ENCODE peak calls at places on chromosomes 7 and 10, in nine cellular contexts. O is cardiac muscle cell, T is neural progenitor cell, U is IMR-90, S is spleen, B is right lobe of liver, Z is adrenal gland, N is esophagus squamous epithelium, K is Peyer's patch. Q is an unnamed sample.

GRCh38 chr7:121440857-121441503 is 44.9 kb upstream of the FAM3C start:
- DNase-seq in N (no peak), T (no peak), O (no peak), Z (no peak), B (no peak), U (no peak), K (no peak), S (peak; percentile 76), Q (no peak)

GRCh38 chr10:71084818-71085126 is 127.6 kb upstream of the UNC5B start:
- DNase-seq in N (no peak), B (no peak), S (no peak), T (no peak), Z (no peak), U (no peak), O (no peak), K (no peak), Q (no peak)

GRCh38 chr10:34310234-34310633 is 504.9 kb downstream of the PARD3 start:
- DNase-seq in U (no peak), N (no peak), K (no peak), T (no peak), Z (no peak), O (no peak), S (no peak), B (no peak), Q (no peak)

GRCh38 chr10:126924915-126925300 is 19.7 kb downstream of the DOCK1 start:
- DNase-seq in T (no peak), Z (no peak), O (no peak), S (no peak), N (no peak), B (no peak), K (no peak), U (peak; percentile 60), Q (no peak)

GRCh38 chr10:126161691-126162090 is 226.6 kb downstream of the ADAM12 start:
- DNase-seq in U (no peak), N (no peak), B (no peak), Z (no peak), T (no peak), S (no peak), K (no peak), O (no peak), Q (no peak)

GRCh38 chr10:104546336-104546735 is 94.8 kb upstream of the SORCS3 start:
- DNase-seq in Z (no peak), S (no peak), U (no peak), N (no peak), B (no peak), K (no peak), O (no peak), T (no peak), Q (no peak)

GRCh38 chr7:38374507-38374906 is 101.1 kb upstream of the TARP start:
- DNase-seq in U (peak; percentile 34), B (no peak), T (peak; percentile 72), O (peak; percentile 58), Z (peak; percentile 62), N (no peak), K (no peak), S (no peak), Q (no peak)

GRCh38 chr10:70271996-70272924 is 11.5 kb downstream of the NPFFR1 start:
- DNase-seq in O (no peak), S (no peak), N (no peak), K (no peak), T (no peak), Z (no peak), B (no peak), U (no peak), Q (no peak)

GRCh38 chr10:120969219-120969645 is 118.1 kb downstream of the WDR11 start:
- DNase-seq in B (no peak), K (no peak), Z (no peak), N (no peak), S (no peak), T (no peak), O (no peak), U (no peak), Q (no peak)

GRCh38 chr7:130921391-130922180 is 187.6 kb upstream of the KLF14 start:
- DNase-seq in U (peak; percentile 85), B (peak; percentile 62), O (peak; percentile 16), K (peak; percentile 69), T (peak; percentile 90), Z (peak; percentile 59), S (no peak), N (no peak), Q (no peak)

GRCh38 chr7:98828368-98828767 is 41.4 kb downstream of the TMEM130 start:
- DNase-seq in N (no peak), S (no peak), K (no peak), B (no peak), U (no peak), O (no peak), Z (no peak), T (no peak), Q (no peak)

GRCh38 chr7:98826400-98826799 is 43.4 kb downstream of the TMEM130 start:
- DNase-seq in U (no peak), Z (no peak), T (no peak), B (no peak), K (no peak), O (no peak), N (no peak), S (no peak), Q (no peak)

GRCh38 chr7:98827258-98827657 is 42.6 kb downstream of the TMEM130 start:
- DNase-seq in T (no peak), O (no peak), B (no peak), K (no peak), Z (no peak), S (no peak), U (no peak), N (no peak), Q (no peak)

GRCh38 chr7:98823226-98823625 is 46.6 kb downstream of the TMEM130 start:
- DNase-seq in N (no peak), K (no peak), B (no peak), Z (no peak), T (no peak), S (no peak), U (no peak), O (no peak), Q (no peak)

DNA sequence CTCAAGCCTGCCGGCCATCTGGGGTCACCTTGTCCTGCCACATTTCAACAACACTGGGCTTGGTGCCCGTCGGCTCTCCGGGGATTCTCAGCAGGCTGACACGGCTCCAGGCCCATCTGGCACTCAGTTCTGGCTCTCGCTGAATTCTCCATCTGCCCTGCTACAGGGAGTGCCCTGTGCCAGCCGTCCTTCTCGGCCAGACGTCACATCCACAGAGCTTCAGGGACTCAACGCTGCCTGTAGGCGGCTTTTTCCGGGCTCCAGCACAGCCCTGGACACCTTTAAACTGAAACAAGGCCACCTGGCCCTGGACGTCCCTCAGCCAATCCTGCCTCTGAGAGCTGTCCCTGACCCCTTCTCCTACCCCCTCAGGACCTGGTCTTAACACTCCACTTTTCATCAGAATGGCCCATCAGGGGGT is 43.0 kb downstream of the TMEM130 start:
- DNase-seq in S (no peak), B (peak; percentile 78), O (no peak), N (no peak), U (no peak), Z (peak; percentile 98), T (no peak), K (no peak), Q (no peak)
- TF ChIP-seq CTCF in S (no peak), B (no peak), O (no peak), N (no peak), U (no peak), Z (peak; percentile 51), T (no peak), K (no peak), Q (no peak)

DNA sequence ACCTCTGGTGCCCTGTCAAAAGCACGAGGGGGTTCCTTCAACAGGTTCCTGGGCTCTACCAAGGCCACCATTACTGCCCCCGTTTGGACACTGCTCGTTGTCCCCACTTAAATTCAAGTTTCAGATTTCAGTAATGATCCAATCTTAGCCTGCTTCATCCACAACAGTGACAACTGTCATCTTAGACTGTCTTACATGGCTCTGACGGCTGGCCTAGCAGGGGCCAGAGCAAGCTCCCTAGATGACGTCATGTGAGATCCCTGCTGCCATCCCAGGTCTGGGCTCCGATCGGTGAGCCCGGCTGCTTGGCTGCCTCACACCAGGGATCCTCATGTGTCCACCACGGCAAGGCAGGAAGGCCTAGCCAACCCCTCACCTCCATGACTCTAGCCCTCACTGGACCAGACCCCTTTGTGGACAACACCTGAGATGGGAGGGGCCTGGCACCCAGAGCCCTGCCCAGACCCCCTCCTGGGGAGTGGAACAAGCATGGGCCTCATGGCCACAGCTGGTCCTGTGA is 82.5 kb downstream of the FAM53B start:
- DNase-seq in U (no peak), N (no peak), B (no peak), Z (no peak), T (no peak), S (no peak), O (no peak), K (no peak), Q (no peak)
- H3K36me3 ChIP-seq in U (peaks cover 3% of the 10 kb centered on the region), N (peaks cover 5% of the 10 kb centered on the region), B (no peaks in the 10 kb centered on the region), Z (no peaks in the 10 kb centered on the region), T (no peaks in the 10 kb centered on the region), S (no peaks in the 10 kb centered on the region), O (no peaks in the 10 kb centered on the region), K (no peaks in the 10 kb centered on the region), Q (peaks cover 4% of the 10 kb centered on the region)

GRCh38 chr7:36192877-36193276 is 39.8 kb downstream of the EEPD1 start:
- DNase-seq in O (no peak), S (no peak), N (no peak), K (no peak), T (no peak), Z (no peak), U (no peak), B (no peak), Q (no peak)

GRCh38 chr7:36190447-36191291 is 37.6 kb downstream of the EEPD1 start:
- DNase-seq in K (no peak), B (no peak), S (peak; percentile 89), O (no peak), Z (peak; percentile 54), N (no peak), T (no peak), U (peak; percentile 25), Q (peak; percentile 75)

GRCh38 chr7:36192050-36192824 is 39.2 kb downstream of the EEPD1 start:
- DNase-seq in O (no peak), S (no peak), T (no peak), U (peak; percentile 98), N (no peak), Z (peak; percentile 52), K (no peak), B (no peak), Q (no peak)

GRCh38 chr7:36188923-36189322 is 35.9 kb downstream of the EEPD1 start:
- DNase-seq in O (no peak), N (no peak), Z (no peak), B (no peak), K (no peak), U (no peak), T (peak; percentile 52), S (no peak), Q (no peak)

GRCh38 chr7:36191292-36191920 is 38.4 kb downstream of the EEPD1 start:
- DNase-seq in S (no peak), U (peak; percentile 74), Z (no peak), N (no peak), T (no peak), B (no peak), O (peak; percentile 55), K (no peak), Q (no peak)
- H3K27ac ChIP-seq in S (peak overlapping the region; percentile 72), U (peak overlapping the region; percentile 83), Z (no peak overlapping the region), N (peak overlapping the region; percentile 60), T (no peak overlapping the region), B (no peak overlapping the region), O (peak overlapping the region; percentile 19), K (no peak overlapping the region), Q (no peak overlapping the region)

DNA sequence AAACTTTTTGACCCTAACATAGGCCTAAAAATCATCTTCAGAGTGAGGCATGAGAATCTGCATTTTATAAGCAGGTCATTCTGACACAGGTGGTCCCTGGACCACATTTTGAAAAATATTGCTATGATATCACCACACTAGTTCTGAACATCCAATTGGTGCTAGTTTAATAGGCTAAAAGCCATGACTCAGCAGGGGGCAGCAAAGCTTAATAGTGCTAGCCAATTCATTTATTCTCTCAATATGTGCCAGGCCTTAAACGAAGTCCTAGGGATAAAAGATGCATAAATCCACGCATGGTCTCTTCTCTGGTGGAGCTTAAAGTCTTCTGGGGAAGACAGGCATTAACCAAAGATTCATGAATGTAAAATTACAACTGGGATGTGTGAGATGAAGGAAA is 10.2 kb upstream of the SLC25A28 start:
- DNase-seq in K (no peak), B (peak; percentile 56), Z (peak; percentile 72), T (peak; percentile 14), N (no peak), O (no peak), S (no peak), U (peak; percentile 64), Q (no peak)
- TF ChIP-seq CTCF in K (peak; percentile 63), B (peak; percentile 62), Z (peak; percentile 58), T (no peak), N (no peak), O (peak; percentile 67), S (peak; percentile 30), U (peak; percentile 69), Q (peak; percentile 32)